ENCODE peak calls at places on chromosomes 13 and 19, in nine cellular contexts. One of them, this sample, is unnamed. For H3K27me3, the result is how much of the 10 kb centered on the place peaks cover.

GRCh38 chr13:29423050-29423449 is 172.4 kb downstream of the SLC7A1 start:
- DNase-seq in GM12878: no peak
- DNase-seq in sigmoid colon: no peak
- DNase-seq in Panc1: no peak
- DNase-seq in spleen: no peak
- DNase-seq in stomach: no peak
- DNase-seq in upper lobe of left lung: no peak
- DNase-seq in breast epithelium: no peak
- DNase-seq in suprapubic skin: no peak
- DNase-seq in this sample: no peak

GRCh38 chr19:56764296-56764695 is 76.2 kb downstream of the PEG3 start:
- DNase-seq in spleen: no peak
- DNase-seq in stomach: no peak
- DNase-seq in GM12878: no peak
- DNase-seq in upper lobe of left lung: no peak
- DNase-seq in sigmoid colon: no peak
- DNase-seq in breast epithelium: no peak
- DNase-seq in Panc1: no peak
- DNase-seq in suprapubic skin: no peak
- DNase-seq in this sample: no peak

GRCh38 chr19:1469200-1469935 is 9.6 kb downstream of the C19orf25 start:
- DNase-seq in suprapubic skin: no peak
- DNase-seq in spleen: peak
- DNase-seq in stomach: no peak
- DNase-seq in breast epithelium: no peak
- DNase-seq in sigmoid colon: no peak
- DNase-seq in Panc1: no peak
- DNase-seq in upper lobe of left lung: peak
- DNase-seq in GM12878: no peak
- DNase-seq in this sample: no peak

GRCh38 chr13:36858285-36858684 is 39.3 kb downstream of the RFXAP start:
- DNase-seq in upper lobe of left lung: no peak
- DNase-seq in stomach: no peak
- DNase-seq in sigmoid colon: no peak
- DNase-seq in suprapubic skin: no peak
- DNase-seq in spleen: no peak
- DNase-seq in GM12878: no peak
- DNase-seq in Panc1: peak
- DNase-seq in breast epithelium: no peak
- DNase-seq in this sample: peak

GRCh38 chr19:53328967-53329366 is 4.6 kb upstream of the ZNF845 start:
- DNase-seq in suprapubic skin: no peak
- DNase-seq in upper lobe of left lung: peak
- DNase-seq in stomach: no peak
- DNase-seq in breast epithelium: no peak
- DNase-seq in sigmoid colon: peak
- DNase-seq in spleen: peak
- DNase-seq in GM12878: no peak
- DNase-seq in Panc1: no peak
- DNase-seq in this sample: no peak

GRCh38 chr13:79386125-79386822 is 19.8 kb downstream of the RBM26 start:
- DNase-seq in suprapubic skin: no peak
- DNase-seq in breast epithelium: no peak
- DNase-seq in spleen: no peak
- DNase-seq in Panc1: no peak
- DNase-seq in stomach: no peak
- DNase-seq in sigmoid colon: no peak
- DNase-seq in GM12878: no peak
- DNase-seq in upper lobe of left lung: no peak
- DNase-seq in this sample: no peak

GRCh38 chr13:69280399-69280798 is 827.2 kb upstream of the ATXN8OS start:
- DNase-seq in GM12878: no peak
- DNase-seq in suprapubic skin: no peak
- DNase-seq in sigmoid colon: no peak
- DNase-seq in spleen: no peak
- DNase-seq in breast epithelium: no peak
- DNase-seq in upper lobe of left lung: no peak
- DNase-seq in Panc1: no peak
- DNase-seq in stomach: no peak
- DNase-seq in this sample: no peak

GRCh38 chr13:64278493-64278892 is 2862.8 kb upstream of the PCDH20 start:
- DNase-seq in upper lobe of left lung: no peak
- DNase-seq in sigmoid colon: no peak
- DNase-seq in spleen: no peak
- DNase-seq in Panc1: peak
- DNase-seq in GM12878: no peak
- DNase-seq in suprapubic skin: no peak
- DNase-seq in stomach: no peak
- DNase-seq in breast epithelium: no peak
- DNase-seq in this sample: no peak

GRCh38 chr13:97600438-97601080 is 166.6 kb downstream of the RAP2A start:
- DNase-seq in spleen: no peak
- DNase-seq in sigmoid colon: no peak
- DNase-seq in suprapubic skin: no peak
- DNase-seq in stomach: no peak
- DNase-seq in upper lobe of left lung: no peak
- DNase-seq in GM12878: no peak
- DNase-seq in breast epithelium: no peak
- DNase-seq in Panc1: no peak
- DNase-seq in this sample: no peak

GRCh38 chr19:58346961-58347929 is 6.0 kb downstream of the A1BG start:
- DNase-seq in spleen: peak
- DNase-seq in upper lobe of left lung: peak
- DNase-seq in breast epithelium: peak
- DNase-seq in Panc1: no peak
- DNase-seq in suprapubic skin: no peak
- DNase-seq in GM12878: no peak
- DNase-seq in sigmoid colon: peak
- DNase-seq in stomach: peak
- DNase-seq in this sample: peak

GRCh38 chr19:51020988-51021651 is 1.6 kb upstream of the KLK10 start:
- DNase-seq in GM12878: no peak
- DNase-seq in upper lobe of left lung: no peak
- DNase-seq in suprapubic skin: no peak
- DNase-seq in stomach: peak
- DNase-seq in spleen: no peak
- DNase-seq in breast epithelium: no peak
- DNase-seq in sigmoid colon: no peak
- DNase-seq in Panc1: peak
- DNase-seq in this sample: peak

GRCh38 chr19:5997371-5997770 is 19.4 kb upstream of the RANBP3 start:
- DNase-seq in suprapubic skin: no peak
- DNase-seq in stomach: no peak
- DNase-seq in upper lobe of left lung: no peak
- DNase-seq in spleen: no peak
- DNase-seq in sigmoid colon: no peak
- DNase-seq in Panc1: no peak
- DNase-seq in GM12878: no peak
- DNase-seq in breast epithelium: no peak
- DNase-seq in this sample: no peak

GRCh38 chr13:110297771-110298170 is 9.2 kb downstream of the COL4A1 start:
- DNase-seq in suprapubic skin: no peak
- DNase-seq in upper lobe of left lung: no peak
- DNase-seq in GM12878: no peak
- DNase-seq in sigmoid colon: no peak
- DNase-seq in Panc1: no peak
- DNase-seq in breast epithelium: no peak
- DNase-seq in stomach: no peak
- DNase-seq in spleen: no peak
- DNase-seq in this sample: no peak

GRCh38 chr19:41408256-41408655 is 10.6 kb downstream of the BCKDHA start:
- DNase-seq in GM12878: no peak
- DNase-seq in breast epithelium: no peak
- DNase-seq in spleen: no peak
- DNase-seq in upper lobe of left lung: no peak
- DNase-seq in sigmoid colon: no peak
- DNase-seq in stomach: no peak
- DNase-seq in Panc1: no peak
- DNase-seq in suprapubic skin: no peak
- DNase-seq in this sample: no peak

GRCh38 chr13:75372517-75372916 is 109.5 kb downstream of the TBC1D4 start:
- DNase-seq in sigmoid colon: no peak
- DNase-seq in spleen: no peak
- DNase-seq in stomach: no peak
- DNase-seq in Panc1: no peak
- DNase-seq in GM12878: no peak
- DNase-seq in breast epithelium: no peak
- DNase-seq in suprapubic skin: no peak
- DNase-seq in upper lobe of left lung: no peak
- DNase-seq in this sample: peak

GRCh38 chr19:7450243-7451223 is 38.3 kb downstream of the PEX11G start:
- DNase-seq in Panc1: peak
- DNase-seq in breast epithelium: no peak
- DNase-seq in stomach: no peak
- DNase-seq in sigmoid colon: no peak
- DNase-seq in suprapubic skin: no peak
- DNase-seq in GM12878: peak
- DNase-seq in upper lobe of left lung: no peak
- DNase-seq in spleen: no peak
- DNase-seq in this sample: no peak

GRCh38 chr13:94323746-94324408 is 155.6 kb downstream of the DCT start:
- DNase-seq in sigmoid colon: no peak
- DNase-seq in stomach: no peak
- DNase-seq in suprapubic skin: no peak
- DNase-seq in Panc1: no peak
- DNase-seq in upper lobe of left lung: no peak
- DNase-seq in GM12878: no peak
- DNase-seq in spleen: no peak
- DNase-seq in breast epithelium: no peak
- DNase-seq in this sample: no peak

DNA sequence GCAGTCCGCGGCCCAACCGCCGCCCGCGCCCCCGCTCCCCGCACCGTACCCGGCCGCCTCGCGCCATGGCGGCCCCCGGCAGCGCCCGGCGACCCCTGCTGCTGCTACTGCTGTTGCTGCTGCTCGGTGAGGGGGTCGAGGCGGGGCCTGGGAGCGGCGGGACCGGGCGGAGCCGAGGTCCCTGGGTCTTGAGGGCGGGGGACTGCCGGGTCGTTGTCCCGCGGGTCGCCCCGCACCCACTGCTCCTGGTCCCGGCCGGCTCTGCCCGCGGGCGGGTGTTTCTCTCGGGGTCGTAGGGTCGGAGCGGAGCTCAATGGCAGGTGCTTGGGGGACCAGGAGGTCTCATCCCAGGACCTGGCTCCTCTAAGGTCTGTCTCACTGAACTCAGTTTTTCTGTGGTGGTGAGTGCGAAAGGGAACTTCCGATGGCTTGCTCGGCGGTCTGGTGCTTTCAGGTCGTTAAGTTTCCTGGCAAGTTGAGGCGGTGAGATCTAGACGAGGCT is 382 bp downstream of the LAMP1 start:
- DNase-seq in spleen: no peak
- DNase-seq in sigmoid colon: peak
- DNase-seq in upper lobe of left lung: no peak
- DNase-seq in GM12878: no peak
- DNase-seq in stomach: no peak
- DNase-seq in Panc1: no peak
- DNase-seq in breast epithelium: no peak
- DNase-seq in suprapubic skin: no peak
- DNase-seq in this sample: no peak
- TF ChIP-seq POLR2AphosphoS5 in spleen: no peak
- TF ChIP-seq POLR2AphosphoS5 in sigmoid colon: no peak
- TF ChIP-seq POLR2AphosphoS5 in upper lobe of left lung: no peak
- TF ChIP-seq POLR2AphosphoS5 in GM12878: peak
- TF ChIP-seq POLR2AphosphoS5 in stomach: no peak
- TF ChIP-seq POLR2AphosphoS5 in Panc1: no peak
- TF ChIP-seq POLR2AphosphoS5 in breast epithelium: no peak
- TF ChIP-seq POLR2AphosphoS5 in suprapubic skin: no peak
- TF ChIP-seq POLR2AphosphoS5 in this sample: no peak

GRCh38 chr19:9914001-9914314 is 22.4 kb downstream of the OLFM2 start:
- DNase-seq in Panc1: no peak
- DNase-seq in sigmoid colon: no peak
- DNase-seq in stomach: no peak
- DNase-seq in GM12878: no peak
- DNase-seq in upper lobe of left lung: peak
- DNase-seq in breast epithelium: no peak
- DNase-seq in spleen: peak
- DNase-seq in suprapubic skin: no peak
- DNase-seq in this sample: no peak
- H3K27me3 ChIP-seq in Panc1: under half
- H3K27me3 ChIP-seq in sigmoid colon: under half
- H3K27me3 ChIP-seq in stomach: under half
- H3K27me3 ChIP-seq in GM12878: under half
- H3K27me3 ChIP-seq in upper lobe of left lung: under half
- H3K27me3 ChIP-seq in breast epithelium: under half
- H3K27me3 ChIP-seq in spleen: under half
- H3K27me3 ChIP-seq in suprapubic skin: under half
- H3K27me3 ChIP-seq in this sample: under half

DNA sequence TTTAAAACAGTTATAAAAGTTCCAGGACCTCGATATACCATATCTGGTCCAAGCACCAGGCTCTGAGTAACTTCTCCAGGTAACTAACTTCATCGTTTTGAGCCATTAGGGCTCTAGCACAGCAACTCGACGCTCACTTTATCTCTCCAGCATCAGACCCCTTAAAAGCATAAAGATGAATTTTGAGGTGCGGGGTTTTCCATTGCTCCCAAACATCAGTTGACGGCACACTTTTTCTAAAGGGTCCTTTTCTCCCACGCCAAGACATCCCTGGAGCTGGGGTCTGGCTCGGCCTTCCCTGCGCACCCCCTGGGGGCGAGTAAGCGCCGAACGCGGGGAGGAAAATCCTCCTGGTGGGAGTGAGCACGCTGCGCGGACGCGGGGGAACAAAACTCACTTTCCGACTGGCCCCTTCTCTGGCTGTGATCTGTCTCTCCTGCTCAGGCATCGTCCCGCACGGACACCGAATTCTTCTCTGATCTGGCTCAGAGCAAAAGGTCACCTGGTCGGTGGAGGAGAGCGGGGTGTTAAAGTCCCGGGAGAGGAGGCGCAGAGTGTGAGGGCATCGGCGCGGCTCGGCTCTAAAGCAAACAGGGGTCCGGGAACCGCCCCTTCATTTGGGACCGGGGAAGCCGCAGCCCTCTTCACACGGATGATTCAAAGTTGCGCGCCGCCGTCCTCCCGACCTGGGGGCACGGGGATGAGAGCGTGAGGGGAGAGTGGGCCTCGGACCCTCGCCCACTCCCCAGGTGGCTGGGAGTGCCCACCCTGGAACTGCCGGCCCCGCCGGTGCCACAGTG is at the start of gene ATP7B:
- DNase-seq in stomach: no peak
- DNase-seq in GM12878: no peak
- DNase-seq in upper lobe of left lung: peak
- DNase-seq in breast epithelium: no peak
- DNase-seq in sigmoid colon: peak
- DNase-seq in Panc1: no peak
- DNase-seq in suprapubic skin: no peak
- DNase-seq in spleen: peak
- DNase-seq in this sample: no peak
- TF ChIP-seq CTCF in stomach: no peak
- TF ChIP-seq CTCF in GM12878: no peak
- TF ChIP-seq CTCF in upper lobe of left lung: no peak
- TF ChIP-seq CTCF in breast epithelium: no peak
- TF ChIP-seq CTCF in sigmoid colon: no peak
- TF ChIP-seq CTCF in Panc1: no peak
- TF ChIP-seq CTCF in suprapubic skin: no peak
- TF ChIP-seq CTCF in spleen: no peak
- TF ChIP-seq CTCF in this sample: no peak

DNA sequence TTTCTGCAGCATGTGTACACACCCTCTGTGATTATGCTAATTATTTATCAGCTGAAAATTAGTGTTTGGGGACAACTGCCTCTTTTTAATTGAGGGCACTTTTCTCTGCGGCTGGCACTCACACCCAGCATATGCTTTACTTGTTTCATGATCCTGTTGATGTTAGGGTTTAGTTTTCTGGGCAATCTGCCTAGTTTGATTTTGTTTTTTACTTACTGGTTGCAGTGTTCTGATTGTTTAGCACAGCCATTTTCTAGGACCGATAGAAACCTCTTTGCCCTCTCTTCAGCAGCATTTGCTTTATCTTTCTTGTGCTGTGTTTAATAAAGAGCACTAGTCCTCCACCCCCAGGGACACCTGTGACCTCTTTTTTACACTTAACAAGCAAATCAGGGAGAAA is 161.6 kb downstream of the PAN3 start:
- DNase-seq in sigmoid colon: no peak
- DNase-seq in Panc1: no peak
- DNase-seq in GM12878: no peak
- DNase-seq in upper lobe of left lung: no peak
- DNase-seq in spleen: no peak
- DNase-seq in suprapubic skin: no peak
- DNase-seq in breast epithelium: no peak
- DNase-seq in stomach: no peak
- DNase-seq in this sample: no peak
- TF ChIP-seq POLR2AphosphoS5 in sigmoid colon: no peak
- TF ChIP-seq POLR2AphosphoS5 in Panc1: no peak
- TF ChIP-seq POLR2AphosphoS5 in GM12878: no peak
- TF ChIP-seq POLR2AphosphoS5 in upper lobe of left lung: no peak
- TF ChIP-seq POLR2AphosphoS5 in spleen: no peak
- TF ChIP-seq POLR2AphosphoS5 in suprapubic skin: no peak
- TF ChIP-seq POLR2AphosphoS5 in breast epithelium: no peak
- TF ChIP-seq POLR2AphosphoS5 in stomach: no peak
- TF ChIP-seq POLR2AphosphoS5 in this sample: no peak